ENCODE peak calls at places on chromosome 22, in five cellular contexts. Q is IMR-90; Z is CD4-positive, alpha-beta memory T cell; J is T-cell; N is DND-41. I is an unnamed sample.

GRCh38 chr22:23685205-23685784 is 5.5 kb upstream of the RGL4 start:
- DNase-seq in Q (peak), Z (no peak), J (no peak), N (no peak), I (no peak)

GRCh38 chr22:22733881-22734373 is 89.5 kb downstream of the GGTLC2 start:
- DNase-seq in Q (no peak), Z (no peak), J (no peak), N (no peak), I (no peak)

GRCh38 chr22:37747090-37747714 is 50.4 kb downstream of the TRIOBP start:
- DNase-seq in Q (peak), Z (no peak), J (no peak), N (no peak), I (no peak)

GRCh38 chr22:34135749-34136148 is 215.5 kb upstream of the LARGE1 start:
- DNase-seq in Q (no peak), Z (no peak), J (no peak), N (no peak), I (no peak)

GRCh38 chr22:37769056-37769455 is 38.7 kb upstream of the GCAT start:
- DNase-seq in Q (no peak), Z (no peak), J (no peak), N (no peak), I (no peak)

GRCh38 chr22:20283674-20284066 is 15.6 kb upstream of the RTN4R start:
- DNase-seq in Q (no peak), Z (no peak), J (no peak), N (no peak), I (no peak)

GRCh38 chr22:39634530-39635399 is 64.2 kb downstream of the CACNA1I start:
- DNase-seq in Q (peak), Z (no peak), J (no peak), N (no peak), I (no peak)

GRCh38 chr22:35253946-35254345 is 3.3 kb upstream of the HMGXB4 start:
- DNase-seq in Q (no peak), Z (no peak), J (no peak), N (no peak), I (no peak)

GRCh38 chr22:20405931-20406685 is 12.2 kb downstream of the ZNF74 start:
- DNase-seq in Q (no peak), Z (no peak), J (no peak), N (no peak), I (no peak)

GRCh38 chr22:26642465-26643367 is 14.7 kb upstream of the MIAT start:
- DNase-seq in Q (no peak), Z (peak), J (peak), N (peak), I (peak)

GRCh38 chr22:32206774-32207758 is 2.2 kb upstream of the RFPL2 start:
- DNase-seq in Q (no peak), Z (no peak), J (no peak), N (peak), I (peak)

GRCh38 chr22:23570681-23571080 is 9.4 kb downstream of the IGLL1 start:
- DNase-seq in Q (no peak), Z (no peak), J (no peak), N (peak), I (peak)

GRCh38 chr22:41780714-41781507 is 19.6 kb upstream of the CCDC134 start:
- DNase-seq in Q (peak), Z (peak), J (peak), N (peak), I (peak)